ENCODE peak calls at places on chromosomes 5 and 9, in seven cellular contexts. One of them, this sample, is unnamed.

GRCh38 chr5:138449501-138450239 is 10.8 kb downstream of the REEP2 start:
- DNase-seq in upper lobe of left lung: peak; percentile 92
- DNase-seq in heart left ventricle: peak; percentile 91
- DNase-seq in stomach: peak; percentile 94
- DNase-seq in body of pancreas: peak; percentile 90
- DNase-seq in ovary: peak; percentile 92
- DNase-seq in IMR-90: peak; percentile 75
- DNase-seq in this sample: peak; percentile 92

GRCh38 chr5:1004598-1005361 is 3.8 kb upstream of the NKD2 start:
- DNase-seq in heart left ventricle: peak; percentile 92
- DNase-seq in body of pancreas: peak; percentile 60
- DNase-seq in stomach: peak; percentile 66
- DNase-seq in ovary: peak; percentile 61
- DNase-seq in upper lobe of left lung: peak; percentile 54
- DNase-seq in IMR-90: peak; percentile 16
- DNase-seq in this sample: no peak

GRCh38 chr9:106859957-106860715 is 2.8 kb upstream of the ZNF462 start:
- DNase-seq in ovary: peak; percentile 43
- DNase-seq in IMR-90: no peak
- DNase-seq in upper lobe of left lung: peak; percentile 41
- DNase-seq in heart left ventricle: peak; percentile 63
- DNase-seq in stomach: no peak
- DNase-seq in body of pancreas: no peak
- DNase-seq in this sample: peak; percentile 31

GRCh38 chr5:83281658-83282057 is 189.9 kb upstream of the VCAN start:
- DNase-seq in body of pancreas: no peak
- DNase-seq in heart left ventricle: no peak
- DNase-seq in IMR-90: peak; percentile 35
- DNase-seq in stomach: no peak
- DNase-seq in upper lobe of left lung: no peak
- DNase-seq in ovary: no peak
- DNase-seq in this sample: peak; percentile 17

GRCh38 chr5:94335936-94336335 is 282.5 kb downstream of the KIAA0825 start:
- DNase-seq in IMR-90: no peak
- DNase-seq in body of pancreas: no peak
- DNase-seq in stomach: no peak
- DNase-seq in heart left ventricle: no peak
- DNase-seq in upper lobe of left lung: no peak
- DNase-seq in ovary: no peak
- DNase-seq in this sample: no peak

GRCh38 chr5:125835293-125836172 is 587.7 kb upstream of the GRAMD2B start:
- DNase-seq in body of pancreas: peak; percentile 59
- DNase-seq in upper lobe of left lung: peak; percentile 51
- DNase-seq in stomach: peak; percentile 48
- DNase-seq in heart left ventricle: no peak
- DNase-seq in IMR-90: peak; percentile 40
- DNase-seq in ovary: peak; percentile 17
- DNase-seq in this sample: no peak

GRCh38 chr9:2788948-2789347 is 54.9 kb downstream of the PUM3 start:
- DNase-seq in body of pancreas: no peak
- DNase-seq in heart left ventricle: no peak
- DNase-seq in stomach: no peak
- DNase-seq in IMR-90: no peak
- DNase-seq in ovary: no peak
- DNase-seq in upper lobe of left lung: peak; percentile 24
- DNase-seq in this sample: no peak

GRCh38 chr9:33407061-33407460 is 4.7 kb upstream of the AQP7 start:
- DNase-seq in upper lobe of left lung: no peak
- DNase-seq in heart left ventricle: no peak
- DNase-seq in body of pancreas: no peak
- DNase-seq in stomach: no peak
- DNase-seq in IMR-90: no peak
- DNase-seq in ovary: no peak
- DNase-seq in this sample: no peak

GRCh38 chr5:133884525-133885311 is 83.7 kb downstream of the C5orf15 start:
- DNase-seq in upper lobe of left lung: no peak
- DNase-seq in ovary: no peak
- DNase-seq in body of pancreas: no peak
- DNase-seq in IMR-90: no peak
- DNase-seq in heart left ventricle: no peak
- DNase-seq in stomach: no peak
- DNase-seq in this sample: no peak

GRCh38 chr5:93789173-93790070 is 48.0 kb upstream of the POU5F2 start:
- DNase-seq in IMR-90: peak; percentile 88
- DNase-seq in upper lobe of left lung: no peak
- DNase-seq in heart left ventricle: no peak
- DNase-seq in ovary: no peak
- DNase-seq in stomach: no peak
- DNase-seq in body of pancreas: no peak
- DNase-seq in this sample: peak; percentile 2

GRCh38 chr5:88892669-88893068 is 9.7 kb upstream of the MEF2C start:
- DNase-seq in stomach: no peak
- DNase-seq in upper lobe of left lung: no peak
- DNase-seq in ovary: no peak
- DNase-seq in body of pancreas: no peak
- DNase-seq in IMR-90: no peak
- DNase-seq in heart left ventricle: no peak
- DNase-seq in this sample: no peak

GRCh38 chr5:147481376-147481775 is 28.5 kb downstream of the DPYSL3 start:
- DNase-seq in body of pancreas: no peak
- DNase-seq in heart left ventricle: no peak
- DNase-seq in upper lobe of left lung: no peak
- DNase-seq in IMR-90: peak; percentile 88
- DNase-seq in stomach: no peak
- DNase-seq in ovary: no peak
- DNase-seq in this sample: no peak

GRCh38 chr9:117938086-117938485 is 233.9 kb downstream of the TLR4 start:
- DNase-seq in IMR-90: no peak
- DNase-seq in upper lobe of left lung: no peak
- DNase-seq in body of pancreas: no peak
- DNase-seq in ovary: no peak
- DNase-seq in stomach: no peak
- DNase-seq in heart left ventricle: no peak
- DNase-seq in this sample: no peak

GRCh38 chr5:107126341-107126740 is 544.4 kb downstream of the EFNA5 start:
- DNase-seq in heart left ventricle: no peak
- DNase-seq in stomach: no peak
- DNase-seq in ovary: no peak
- DNase-seq in body of pancreas: no peak
- DNase-seq in upper lobe of left lung: no peak
- DNase-seq in IMR-90: no peak
- DNase-seq in this sample: no peak

GRCh38 chr9:17401858-17402257 is 177.0 kb upstream of the SH3GL2 start:
- DNase-seq in upper lobe of left lung: no peak
- DNase-seq in ovary: no peak
- DNase-seq in stomach: no peak
- DNase-seq in IMR-90: peak; percentile 4
- DNase-seq in body of pancreas: no peak
- DNase-seq in heart left ventricle: no peak
- DNase-seq in this sample: no peak

GRCh38 chr5:123814796-123815479 is 303.0 kb downstream of the CSNK1G3 start:
- DNase-seq in heart left ventricle: no peak
- DNase-seq in stomach: no peak
- DNase-seq in upper lobe of left lung: no peak
- DNase-seq in body of pancreas: no peak
- DNase-seq in ovary: no peak
- DNase-seq in IMR-90: peak; percentile 18
- DNase-seq in this sample: no peak

GRCh38 chr9:114346146-114346545 is 16.5 kb downstream of the ORM2 start:
- DNase-seq in heart left ventricle: no peak
- DNase-seq in IMR-90: no peak
- DNase-seq in upper lobe of left lung: no peak
- DNase-seq in stomach: no peak
- DNase-seq in ovary: no peak
- DNase-seq in body of pancreas: no peak
- DNase-seq in this sample: no peak

GRCh38 chr9:9893837-9894236 is 719.0 kb downstream of the PTPRD start:
- DNase-seq in ovary: no peak
- DNase-seq in body of pancreas: no peak
- DNase-seq in heart left ventricle: no peak
- DNase-seq in stomach: no peak
- DNase-seq in upper lobe of left lung: no peak
- DNase-seq in IMR-90: no peak
- DNase-seq in this sample: no peak

GRCh38 chr9:132768932-132769894 is 98.9 kb downstream of the GTF3C4 start:
- DNase-seq in IMR-90: peak; percentile 25
- DNase-seq in stomach: peak; percentile 63
- DNase-seq in ovary: peak; percentile 58
- DNase-seq in heart left ventricle: peak; percentile 76
- DNase-seq in upper lobe of left lung: peak; percentile 66
- DNase-seq in body of pancreas: peak; percentile 65
- DNase-seq in this sample: peak; percentile 65
- TF ChIP-seq POLR2A in IMR-90: no peak
- TF ChIP-seq POLR2A in stomach: no peak
- TF ChIP-seq POLR2A in ovary: no peak
- TF ChIP-seq POLR2A in heart left ventricle: no peak
- TF ChIP-seq POLR2A in upper lobe of left lung: no peak
- TF ChIP-seq POLR2A in body of pancreas: peak; percentile 32
- TF ChIP-seq POLR2A in this sample: no peak

DNA sequence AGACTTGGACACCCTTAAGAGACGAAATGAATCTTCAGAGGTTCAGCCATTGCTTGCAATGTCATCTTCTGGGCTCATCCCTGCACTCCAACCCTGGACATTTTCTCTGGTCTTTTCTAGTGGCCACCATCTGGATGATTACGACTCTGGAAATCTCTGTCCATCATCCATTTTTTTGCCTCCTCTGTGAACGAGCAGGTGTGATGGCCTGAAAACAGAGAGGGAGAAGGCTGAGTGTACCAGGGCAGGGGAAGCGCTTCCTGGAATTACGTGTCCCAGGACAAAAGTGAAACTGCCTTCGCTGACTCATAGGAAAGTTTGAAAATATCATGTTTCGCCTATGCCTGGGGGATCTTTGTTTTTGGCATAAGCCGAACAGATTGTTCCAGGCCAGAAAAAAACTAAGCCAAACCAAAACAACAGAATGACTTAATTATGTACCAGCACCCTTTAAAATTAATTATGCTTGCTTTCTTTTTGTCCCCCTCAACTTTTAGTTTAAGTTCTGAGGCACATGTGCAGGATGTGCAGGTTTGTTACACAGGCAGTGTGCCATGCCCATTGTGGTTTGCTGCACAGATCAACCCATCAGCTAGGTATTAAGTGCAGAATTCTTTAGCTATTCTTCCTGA is 31.9 kb downstream of the ANKRD33B start:
- DNase-seq in IMR-90: peak; percentile 92
- DNase-seq in ovary: peak; percentile 51
- DNase-seq in stomach: no peak
- DNase-seq in heart left ventricle: no peak
- DNase-seq in body of pancreas: peak; percentile 22
- DNase-seq in upper lobe of left lung: peak; percentile 49
- DNase-seq in this sample: peak; percentile 85
- TF ChIP-seq POLR2A in IMR-90: no peak
- TF ChIP-seq POLR2A in ovary: no peak
- TF ChIP-seq POLR2A in stomach: no peak
- TF ChIP-seq POLR2A in heart left ventricle: no peak
- TF ChIP-seq POLR2A in body of pancreas: no peak
- TF ChIP-seq POLR2A in upper lobe of left lung: no peak
- TF ChIP-seq POLR2A in this sample: no peak

DNA sequence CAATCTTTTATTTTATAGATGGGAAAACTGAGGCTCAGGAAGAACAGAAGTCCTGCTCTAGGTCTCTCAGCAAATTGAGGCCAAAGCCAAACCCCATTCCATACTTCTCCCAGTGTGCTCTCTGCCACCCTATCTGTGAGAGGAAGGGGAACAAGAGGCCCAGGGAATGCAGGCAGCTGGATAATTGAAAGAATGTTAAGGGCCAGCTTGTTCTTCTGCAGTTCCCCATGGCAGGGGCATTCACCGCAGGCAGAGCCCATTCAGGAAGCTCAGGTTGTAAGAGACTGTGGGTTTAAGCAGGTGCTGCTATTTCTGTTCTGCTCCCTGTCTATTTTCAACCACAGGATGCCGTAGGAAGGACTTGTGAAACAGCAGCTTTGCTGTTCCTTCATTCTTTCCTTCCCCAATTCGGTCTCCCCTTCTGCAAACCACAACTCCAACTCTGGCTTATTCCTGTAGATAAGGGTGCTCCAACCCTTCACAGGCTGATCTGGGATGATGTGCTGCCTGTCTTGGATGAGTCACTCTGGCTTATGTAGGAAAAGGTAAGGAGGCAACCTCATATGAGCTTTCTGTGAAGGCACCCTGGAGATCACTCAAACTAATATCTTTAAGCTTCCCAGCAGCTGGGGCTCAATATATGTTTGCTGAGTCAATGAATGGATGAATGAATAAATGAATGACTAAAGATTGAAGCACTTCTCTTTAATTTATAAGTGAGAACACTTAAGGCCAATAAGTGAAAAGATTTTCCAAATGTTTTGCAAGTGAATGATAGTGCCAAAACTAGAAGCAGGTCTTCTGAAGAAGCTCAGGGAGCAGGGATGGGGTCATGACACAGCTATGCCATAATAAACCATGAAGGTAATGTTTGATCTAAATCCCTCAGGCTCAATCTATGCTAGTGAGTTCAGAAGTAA is 377.6 kb downstream of the BRINP1 start:
- DNase-seq in ovary: no peak
- DNase-seq in body of pancreas: no peak
- DNase-seq in stomach: no peak
- DNase-seq in upper lobe of left lung: no peak
- DNase-seq in IMR-90: no peak
- DNase-seq in heart left ventricle: no peak
- DNase-seq in this sample: no peak
- TF ChIP-seq POLR2A in ovary: no peak
- TF ChIP-seq POLR2A in body of pancreas: no peak
- TF ChIP-seq POLR2A in stomach: no peak
- TF ChIP-seq POLR2A in upper lobe of left lung: no peak
- TF ChIP-seq POLR2A in IMR-90: no peak
- TF ChIP-seq POLR2A in heart left ventricle: no peak
- TF ChIP-seq POLR2A in this sample: no peak

DNA sequence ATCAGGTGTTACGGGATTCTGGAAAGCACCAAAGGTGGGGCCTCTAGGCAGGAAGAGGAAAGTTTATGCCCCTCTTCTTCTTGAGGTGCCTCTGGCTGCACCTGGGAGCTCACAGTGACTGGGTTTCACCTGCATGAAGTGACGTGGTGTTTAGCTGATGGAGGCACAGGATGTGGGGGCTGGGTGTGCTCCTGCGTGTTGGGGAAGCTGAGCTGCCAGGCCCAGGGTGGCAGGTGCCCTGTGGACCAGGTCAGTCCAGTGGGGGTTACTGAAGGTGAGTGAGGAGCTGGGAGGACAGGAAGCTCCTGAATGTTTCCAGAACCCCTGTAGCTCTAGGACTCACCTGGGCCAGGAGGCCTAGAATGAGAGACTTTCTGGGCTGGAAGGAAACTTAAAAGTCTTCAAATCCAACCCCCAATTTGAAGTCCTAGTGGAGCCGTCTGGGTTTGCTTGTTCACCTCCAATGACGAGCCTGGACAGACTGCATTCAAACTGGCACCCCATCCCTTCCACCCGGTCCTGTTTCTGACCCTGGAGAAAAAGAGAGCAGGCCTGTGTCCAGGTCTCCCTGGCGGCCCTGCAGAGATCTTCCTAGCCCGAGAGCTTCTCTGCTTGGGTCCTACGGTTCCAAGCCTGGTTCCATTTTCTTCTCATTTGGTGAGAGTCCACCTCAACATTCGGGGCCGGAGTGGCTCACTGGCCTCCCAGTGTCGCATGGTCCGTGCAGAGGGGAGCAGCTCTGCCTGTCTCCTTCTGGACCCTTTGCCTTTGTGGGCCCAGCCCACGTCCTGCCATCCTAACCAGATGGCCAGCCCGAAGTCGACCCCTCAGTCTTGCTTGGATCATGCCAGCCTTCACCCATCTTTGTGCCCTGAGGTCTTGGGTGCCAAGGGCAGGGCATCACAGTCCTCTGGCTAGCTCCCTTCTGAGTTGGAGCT is 22.3 kb downstream of the TRAF1 start:
- DNase-seq in body of pancreas: no peak
- DNase-seq in ovary: no peak
- DNase-seq in stomach: no peak
- DNase-seq in IMR-90: no peak
- DNase-seq in heart left ventricle: no peak
- DNase-seq in upper lobe of left lung: no peak
- DNase-seq in this sample: no peak
- TF ChIP-seq POLR2A in body of pancreas: no peak
- TF ChIP-seq POLR2A in ovary: no peak
- TF ChIP-seq POLR2A in stomach: no peak
- TF ChIP-seq POLR2A in IMR-90: no peak
- TF ChIP-seq POLR2A in heart left ventricle: no peak
- TF ChIP-seq POLR2A in upper lobe of left lung: no peak
- TF ChIP-seq POLR2A in this sample: no peak